ENCODE peak calls at places on chromosomes 1 and 21, in four cellular contexts. W is pancreas, X is thoracic aorta, M is mesothelial cell of epicardium. L is an unnamed sample.

GRCh38 chr1:184743062-184743756 is 11.4 kb downstream of the EDEM3 start:
- DNase-seq in X (no peak), W (no peak), M (no peak), L (no peak)

GRCh38 chr21:29256125-29256895 is 42.4 kb upstream of the BACH1 start:
- DNase-seq in X (no peak), W (no peak), M (no peak), L (no peak)

GRCh38 chr1:75423616-75424015 is 187.3 kb downstream of the SLC44A5 start:
- DNase-seq in W (no peak), X (no peak), M (no peak), L (no peak)

GRCh38 chr1:80896957-80897356 is 903.8 kb upstream of the ADGRL2 start:
- DNase-seq in M (no peak), W (no peak), X (no peak), L (no peak)

GRCh38 chr1:25541425-25541824 is 2.0 kb upstream of the LDLRAP1 start:
- DNase-seq in W (no peak), X (no peak), M (no peak), L (no peak)

GRCh38 chr1:29050141-29050540 is 73.6 kb downstream of the TMEM200B start:
- DNase-seq in M (no peak), X (no peak), W (no peak), L (no peak)

GRCh38 chr21:38787461-38788274 is 18.1 kb upstream of the ETS2 start:
- DNase-seq in M (no peak), X (no peak), W (peak), L (no peak)

GRCh38 chr1:8212443-8212920 is 105.4 kb upstream of the SLC45A1 start:
- DNase-seq in X (no peak), M (no peak), W (no peak), L (no peak)

GRCh38 chr1:26280333-26281042 is 602 bp downstream of the SH3BGRL3 start:
- DNase-seq in W (peak), M (no peak), X (no peak), L (no peak)

GRCh38 chr1:41238311-41239094 is 3.6 kb downstream of the SCMH1 start:
- DNase-seq in M (no peak), X (no peak), W (no peak), L (no peak)

GRCh38 chr1:211697356-211697755 is 21.9 kb upstream of the NEK2 start:
- DNase-seq in M (no peak), X (no peak), W (no peak), L (no peak)

GRCh38 chr1:55988963-55989452 is 590.4 kb downstream of the PLPP3 start:
- DNase-seq in M (no peak), W (no peak), X (no peak), L (no peak)

GRCh38 chr1:1631793-1632420 is at the start of gene MMP23B:
- DNase-seq in X (no peak), W (no peak), M (peak), L (no peak)

GRCh38 chr1:214694769-214695168 is 91.8 kb downstream of the CENPF start:
- DNase-seq in W (no peak), M (no peak), X (no peak), L (no peak)

GRCh38 chr21:41865002-41865777 is 14.0 kb downstream of the PRDM15 start:
- DNase-seq in X (no peak), M (no peak), W (no peak), L (no peak)

GRCh38 chr1:227952374-227953021 is 4.8 kb upstream of the WNT9A start:
- DNase-seq in M (peak), X (no peak), W (peak), L (no peak)

GRCh38 chr1:229133151-229133550 is 137.8 kb upstream of the RAB4A start:
- DNase-seq in W (no peak), X (no peak), M (no peak), L (no peak)

GRCh38 chr1:234495231-234495990 is 16.4 kb upstream of the TARBP1 start:
- DNase-seq in M (no peak), X (no peak), W (no peak), L (no peak)

GRCh38 chr1:176932114-176933104 is 232.1 kb downstream of the ASTN1 start:
- DNase-seq in X (no peak), M (no peak), W (no peak), L (no peak)

GRCh38 chr1:97849350-97850339 is 71.2 kb downstream of the DPYD start:
- DNase-seq in M (no peak), X (no peak), W (no peak), L (no peak)

GRCh38 chr1:226033599-226034390 is 28.7 kb upstream of the H3-3A start:
- DNase-seq in M (no peak), X (no peak), W (no peak), L (no peak)

GRCh38 chr21:15015622-15016471 is 49.0 kb downstream of the NRIP1 start:
- DNase-seq in X (no peak), M (no peak), W (no peak), L (no peak)

GRCh38 chr1:48657413-48657812 is 119.3 kb downstream of the BEND5 start:
- DNase-seq in X (no peak), W (no peak), M (no peak), L (no peak)

GRCh38 chr1:7511381-7511780 is 259.7 kb upstream of the VAMP3 start:
- DNase-seq in M (no peak), X (no peak), W (no peak), L (no peak)

GRCh38 chr1:15100369-15101111 is 53.0 kb upstream of the TMEM51 start:
- DNase-seq in W (no peak), M (peak), X (no peak), L (no peak)

GRCh38 chr1:29830383-29830782 is 594.1 kb downstream of the PTPRU start:
- DNase-seq in W (no peak), X (no peak), M (no peak), L (no peak)

GRCh38 chr1:4932666-4933065 is 278.3 kb downstream of the AJAP1 start:
- DNase-seq in W (no peak), M (no peak), X (no peak), L (no peak)

GRCh38 chr21:35481005-35481404 is 431.9 kb upstream of the RUNX1 start:
- DNase-seq in X (no peak), W (no peak), M (no peak), L (no peak)

GRCh38 chr1:51489472-51489871 is 29.6 kb downstream of the EPS15 start:
- DNase-seq in M (no peak), X (no peak), W (no peak), L (no peak)

GRCh38 chr1:58852731-58853485 is 69.1 kb upstream of the JUN start:
- DNase-seq in M (no peak), W (no peak), X (no peak), L (no peak)

GRCh38 chr1:3313579-3313955 is 140.9 kb upstream of the ARHGEF16 start:
- DNase-seq in W (peak), X (peak), M (peak), L (peak)

DNA sequence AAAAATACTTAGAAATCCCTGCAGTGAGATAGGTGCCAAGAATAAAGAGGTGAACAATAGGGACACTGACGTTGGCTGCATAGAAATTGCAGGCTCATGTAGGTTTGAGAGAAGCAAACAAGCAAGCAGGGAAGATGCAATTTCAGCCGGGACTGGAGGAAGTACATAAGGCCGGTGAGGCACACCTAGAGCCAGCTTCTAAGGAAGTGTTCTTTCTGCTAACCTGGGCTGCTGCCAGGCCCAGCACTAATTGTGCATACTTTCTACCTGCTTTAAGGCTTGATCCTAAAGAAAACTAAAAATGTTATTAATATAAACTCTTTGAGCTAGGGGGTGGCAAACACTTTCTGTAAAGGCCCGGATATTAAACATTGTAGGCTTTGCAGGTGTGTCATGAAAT is 71.0 kb downstream of the LMO4 start:
- DNase-seq in M (no peak), X (no peak), W (no peak), L (no peak)
- TF ChIP-seq CTCF in M (no peak), X (no peak), W (no peak), L (no peak)

DNA sequence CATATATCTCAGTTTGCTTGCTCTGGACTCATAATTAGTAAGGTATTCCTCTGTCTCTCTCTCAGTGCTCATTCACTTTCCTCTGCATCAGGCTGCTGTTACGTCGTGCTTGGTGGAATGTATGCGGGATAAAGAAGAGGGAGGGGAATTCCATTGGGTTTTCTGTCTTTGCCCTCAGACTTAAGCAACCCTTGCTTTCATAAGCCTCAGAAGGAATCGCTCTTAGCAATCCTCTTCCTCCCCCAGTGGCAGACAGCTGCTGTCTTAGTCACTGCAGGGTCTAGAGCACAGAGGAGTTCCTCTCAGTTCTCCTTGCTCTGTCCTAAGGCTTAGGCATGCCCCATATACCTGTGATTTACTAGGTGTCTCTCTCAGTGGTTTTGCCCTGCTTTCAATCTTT is 19.1 kb upstream of the NTMT2 start:
- DNase-seq in M (no peak), W (no peak), X (no peak), L (no peak)
- TF ChIP-seq CTCF in M (no peak), W (no peak), X (no peak), L (no peak)

GRCh38 chr1:119516680-119517079 is 9.7 kb downstream of the HSD3B1 start:
- DNase-seq in W (no peak), X (no peak), M (no peak), L (no peak)
- TF ChIP-seq CTCF in W (no peak), X (no peak), M (no peak), L (no peak)

GRCh38 chr1:151047925-151048644 is 534 bp downstream of the C1orf56 start:
- DNase-seq in X (peak), M (peak), W (peak), L (peak)
- TF ChIP-seq CTCF in X (peak), M (peak), W (no peak), L (no peak)

DNA sequence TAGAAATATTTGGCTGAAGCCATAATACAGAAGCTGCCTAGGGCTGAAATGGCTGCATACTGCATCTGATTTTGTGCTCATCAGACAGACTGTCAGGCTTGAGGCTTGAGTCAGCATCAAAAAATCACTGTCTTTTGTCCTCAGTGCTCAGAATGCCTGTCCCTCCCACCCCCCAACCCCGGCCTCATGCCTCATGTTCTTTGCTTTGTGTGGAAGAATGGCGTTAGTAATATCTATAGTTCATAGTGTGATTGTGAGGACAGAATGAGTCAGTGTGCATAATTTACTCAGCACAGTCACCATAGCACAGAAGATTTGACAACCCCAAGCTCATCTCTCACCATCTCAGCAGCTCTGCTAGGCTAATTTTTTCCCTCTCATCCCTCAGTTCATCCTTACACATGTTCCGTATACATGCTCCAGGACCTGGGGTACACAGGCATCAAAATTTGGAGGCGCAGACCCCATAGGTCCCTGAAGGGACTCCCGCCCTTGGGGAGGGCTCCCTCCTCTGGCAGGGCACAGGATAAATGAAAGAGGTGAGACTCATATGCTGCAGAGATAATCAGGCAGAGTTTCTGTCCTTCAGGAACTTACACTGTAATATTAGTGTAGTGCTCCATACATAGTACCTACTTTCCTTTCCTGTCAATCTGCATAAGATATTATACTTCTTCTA is 159.1 kb upstream of the C8B start:
- DNase-seq in M (no peak), W (no peak), X (no peak), L (no peak)
- TF ChIP-seq CTCF in M (no peak), W (no peak), X (no peak), L (no peak)

GRCh38 chr1:12368646-12369045 is 138.8 kb downstream of the VPS13D start:
- DNase-seq in X (no peak), M (no peak), W (no peak), L (no peak)
- TF ChIP-seq CTCF in X (no peak), M (no peak), W (no peak), L (no peak)

L was measured in omental fat pad.